ENCODE peak calls at places on chromosome 22, in ten cellular contexts. Q is left ventricle myocardium superior; V is GM04503; O is HEK293T; E is HTR-8/SVneo; Y is coronary artery; I is adipocyte; J is stimulated activated naive CD4-positive, alpha-beta T cell; C is stimulated activated CD4-positive, alpha-beta T cell treated with anti-CD3 and anti-CD28 coated beads, Interleukin-1b, Interleukin-23, amount 100 ng/mL, for 24 hours; L is D341Med. H is an unnamed sample.

GRCh38 chr22:23119492-23120414 is 22.0 kb downstream of the RSPH14 start:
- DNase-seq in Q (no peak), V (no peak), O (no peak), E (no peak), Y (no peak), I (no peak), J (peak), C (peak), L (no peak), H (peak)

GRCh38 chr22:43203471-43203981 is 16.6 kb upstream of the TTLL12 start:
- DNase-seq in Q (no peak), V (no peak), O (no peak), E (no peak), Y (no peak), I (no peak), J (no peak), C (no peak), L (no peak), H (peak)

GRCh38 chr22:38034278-38034882 is 22.8 kb upstream of the PICK1 start:
- DNase-seq in Q (peak), V (peak), O (peak), E (peak), Y (no peak), I (peak), J (no peak), C (no peak), L (no peak), H (peak)

GRCh38 chr22:42160830-42161696 is 30.5 kb upstream of the CYP2D6 start:
- DNase-seq in Q (no peak), V (no peak), O (no peak), E (no peak), Y (no peak), I (no peak), J (no peak), C (no peak), L (no peak), H (peak)

GRCh38 chr22:24376002-24376401 is 51.4 kb upstream of the ADORA2A start:
- DNase-seq in Q (no peak), V (no peak), O (no peak), E (no peak), Y (no peak), I (no peak), J (no peak), C (no peak), L (no peak), H (no peak)

GRCh38 chr22:21038405-21038804 is 6.0 kb upstream of the SLC7A4 start:
- DNase-seq in Q (peak), V (no peak), O (no peak), E (no peak), Y (no peak), I (peak), J (no peak), C (no peak), L (no peak), H (no peak)

GRCh38 chr22:16658068-16658467 is 65.5 kb upstream of the CCT8L2 start:
- DNase-seq in Q (no peak), V (no peak), O (no peak), E (no peak), Y (no peak), I (no peak), J (no peak), C (no peak), L (no peak), H (no peak)

GRCh38 chr22:49018601-49019000 is 809.1 kb downstream of the BRD1 start:
- DNase-seq in Q (no peak), V (no peak), O (no peak), E (no peak), Y (peak), I (no peak), J (no peak), C (no peak), L (no peak), H (no peak)

GRCh38 chr22:42938976-42939375 is 76.0 kb downstream of the PACSIN2 start:
- DNase-seq in Q (no peak), V (no peak), O (no peak), E (no peak), Y (no peak), I (peak), J (no peak), C (no peak), L (no peak), H (no peak)

GRCh38 chr22:43643362-43643761 is 168.7 kb downstream of the EFCAB6 start:
- DNase-seq in Q (no peak), V (no peak), O (no peak), E (no peak), Y (no peak), I (no peak), J (no peak), C (no peak), L (no peak), H (no peak)

GRCh38 chr22:22770280-22770871 is 117.2 kb upstream of the IGLL5 start:
- DNase-seq in Q (no peak), V (no peak), O (peak), E (peak), Y (peak), I (peak), J (no peak), C (peak), L (peak), H (peak)

GRCh38 chr22:21698430-21699329 is 32.9 kb downstream of the PPIL2 start:
- DNase-seq in Q (peak), V (no peak), O (no peak), E (no peak), Y (no peak), I (peak), J (no peak), C (no peak), L (peak), H (peak)

GRCh38 chr22:42719656-42720262 is 911 bp downstream of the A4GALT start:
- DNase-seq in Q (peak), V (no peak), O (no peak), E (no peak), Y (no peak), I (no peak), J (no peak), C (no peak), L (peak), H (no peak)

GRCh38 chr22:46515208-46516111 is 22.0 kb downstream of the CELSR1 start:
- DNase-seq in Q (peak), V (no peak), O (no peak), E (no peak), Y (no peak), I (no peak), J (no peak), C (no peak), L (no peak), H (peak)

GRCh38 chr22:21642584-21643448 is 714 bp downstream of the SDF2L1 start:
- DNase-seq in Q (no peak), V (no peak), O (peak), E (no peak), Y (no peak), I (peak), J (no peak), C (no peak), L (peak), H (peak)

GRCh38 chr22:39243443-39244072 is 1.2 kb downstream of the PDGFB start:
- DNase-seq in Q (peak), V (no peak), O (no peak), E (no peak), Y (no peak), I (no peak), J (no peak), C (no peak), L (peak), H (peak)

GRCh38 chr22:25048659-25049657 is 96.4 kb downstream of the KIAA1671 start:
- DNase-seq in Q (peak), V (no peak), O (peak), E (peak), Y (no peak), I (peak), J (peak), C (peak), L (peak), H (peak)

GRCh38 chr22:40128989-40129388 is 48.7 kb upstream of the TNRC6B start:
- DNase-seq in Q (no peak), V (no peak), O (no peak), E (no peak), Y (no peak), I (no peak), J (no peak), C (no peak), L (no peak), H (no peak)

GRCh38 chr22:17549655-17550054 is 13.6 kb upstream of the SLC25A18 start:
- DNase-seq in Q (no peak), V (no peak), O (no peak), E (no peak), Y (no peak), I (no peak), J (no peak), C (no peak), L (no peak), H (no peak)

GRCh38 chr22:42462016-42462415 is 29.8 kb upstream of the NFAM1 start:
- DNase-seq in Q (no peak), V (no peak), O (no peak), E (no peak), Y (no peak), I (no peak), J (no peak), C (no peak), L (no peak), H (peak)

GRCh38 chr22:50236731-50237409 is 8.0 kb downstream of the TUBGCP6 start:
- DNase-seq in Q (no peak), V (no peak), O (no peak), E (no peak), Y (no peak), I (peak), J (no peak), C (no peak), L (peak), H (peak)

GRCh38 chr22:42016111-42016510 is 17.5 kb downstream of the WBP2NL start:
- DNase-seq in Q (no peak), V (no peak), O (no peak), E (no peak), Y (no peak), I (no peak), J (no peak), C (no peak), L (no peak), H (no peak)

GRCh38 chr22:38132794-38133193 is 22.3 kb upstream of the BAIAP2L2 start:
- DNase-seq in Q (no peak), V (no peak), O (no peak), E (no peak), Y (no peak), I (no peak), J (no peak), C (no peak), L (no peak), H (no peak)

GRCh38 chr22:30221121-30221992 is 25.2 kb downstream of the LIF start:
- DNase-seq in Q (no peak), V (no peak), O (no peak), E (no peak), Y (no peak), I (no peak), J (peak), C (no peak), L (no peak), H (no peak)

GRCh38 chr22:19634576-19634975 is 79.7 kb upstream of the SEPTIN5 start:
- DNase-seq in Q (no peak), V (no peak), O (no peak), E (no peak), Y (peak), I (no peak), J (no peak), C (no peak), L (no peak), H (no peak)

GRCh38 chr22:49685116-49685515 is 142.6 kb downstream of the BRD1 start:
- DNase-seq in Q (no peak), V (no peak), O (no peak), E (no peak), Y (peak), I (no peak), J (no peak), C (no peak), L (peak), H (no peak)